ENCODE peak calls at places on chromosomes 16 and 17, in nine cellular contexts. S is A549, M is neural progenitor cell, D is PC-9, I is fibroblast of lung, C is astrocyte, Z is PC-3, E is K562, W is MM.1S. Y is an unnamed sample.
A peak's percentile ranks its signal among the peaks of the same experiment; 100 is the strongest.

GRCh38 chr17:78723001-78723796 is 58.9 kb downstream of the CYTH1 start:
- DNase-seq in Z (no peak), S (no peak), W (peak; percentile 35), C (peak; percentile 16), M (peak; percentile 86), D (no peak), I (peak; percentile 52), E (no peak), Y (peak; percentile 38)

GRCh38 chr16:58732545-58733247 is 1.4 kb downstream of the GOT2 start:
- DNase-seq in M (no peak), D (no peak), I (peak; percentile 2), E (no peak), Z (peak; percentile 64), W (no peak), S (no peak), C (peak; percentile 37), Y (peak; percentile 74)

GRCh38 chr16:20611350-20611902 is 35.3 kb upstream of the ACSM2B start:
- DNase-seq in D (no peak), W (no peak), M (no peak), E (no peak), C (no peak), Z (no peak), I (no peak), S (no peak), Y (no peak)

GRCh38 chr16:62738631-62739030 is 702.4 kb upstream of the CDH8 start:
- DNase-seq in S (no peak), M (no peak), W (no peak), C (no peak), I (no peak), E (no peak), D (no peak), Z (no peak), Y (no peak)

GRCh38 chr17:70892527-70892926 is 723.2 kb downstream of the KCNJ2 start:
- DNase-seq in M (no peak), S (no peak), C (no peak), W (no peak), E (no peak), I (no peak), Z (no peak), D (no peak), Y (no peak)

GRCh38 chr16:86232496-86232895 is 277.8 kb upstream of the FOXF1 start:
- DNase-seq in W (no peak), M (no peak), S (no peak), Z (no peak), D (no peak), E (no peak), I (no peak), C (no peak), Y (no peak)

GRCh38 chr17:43224146-43224705 is 4.2 kb downstream of the CCDC200 start:
- DNase-seq in Z (no peak), C (no peak), D (no peak), W (no peak), M (no peak), E (no peak), S (no peak), I (no peak), Y (no peak)

GRCh38 chr17:45984368-45984767 is 14.7 kb upstream of the STH start:
- DNase-seq in S (no peak), I (no peak), E (no peak), C (no peak), M (no peak), Z (no peak), D (no peak), W (no peak), Y (no peak)

GRCh38 chr16:85329059-85329812 is 217.0 kb upstream of the CIBAR2 start:
- DNase-seq in C (peak; percentile 56), D (no peak), I (no peak), S (no peak), Z (no peak), W (no peak), M (peak; percentile 97), E (peak; percentile 39), Y (peak; percentile 44)

GRCh38 chr16:27903046-27903655 is 160.4 kb downstream of the GSG1L start:
- DNase-seq in D (no peak), E (no peak), M (no peak), C (no peak), S (no peak), I (no peak), W (no peak), Z (no peak), Y (no peak)

GRCh38 chr17:18981642-18982424 is 22.7 kb downstream of the FAM83G start:
- DNase-seq in C (peak; percentile 77), W (no peak), I (peak; percentile 69), S (peak; percentile 82), Z (peak; percentile 81), D (peak; percentile 66), E (peak; percentile 53), M (peak; percentile 30), Y (peak; percentile 97)

GRCh38 chr17:39002991-39003715 is 36.0 kb upstream of the FBXO47 start:
- DNase-seq in C (peak; percentile 41), S (no peak), M (no peak), W (no peak), Z (no peak), D (no peak), E (peak; percentile 65), I (peak; percentile 56), Y (peak; percentile 95)

GRCh38 chr16:69017036-69017783 is 88.2 kb upstream of the HAS3 start:
- DNase-seq in E (no peak), C (peak; percentile 81), M (no peak), Z (peak; percentile 87), S (peak; percentile 56), I (peak; percentile 52), D (peak; percentile 68), W (no peak), Y (peak; percentile 77)

GRCh38 chr16:70438983-70439862 is at the start of gene ST3GAL2:
- DNase-seq in M (peak; percentile 100), D (peak; percentile 55), S (peak; percentile 93), E (peak; percentile 95), C (peak; percentile 79), I (peak; percentile 92), Z (peak; percentile 84), W (peak; percentile 92), Y (peak; percentile 96)

GRCh38 chr17:3905017-3905486 is 11.2 kb downstream of the P2RX1 start:
- DNase-seq in W (no peak), Z (no peak), D (no peak), C (no peak), M (no peak), E (no peak), I (no peak), S (no peak), Y (no peak)
- H3K4me2 ChIP-seq in W (no peak overlapping the region), Z (no peak overlapping the region), D (no peak overlapping the region), C (no peak overlapping the region), M (no peak overlapping the region), E (no peak overlapping the region), I (no peak overlapping the region), S (no peak overlapping the region), Y (no peak overlapping the region)

GRCh38 chr16:83682858-83683235 is 124.9 kb upstream of the HSBP1 start:
- DNase-seq in M (no peak), C (no peak), I (no peak), S (no peak), W (no peak), D (no peak), Z (no peak), E (no peak), Y (no peak)
- H3K4me2 ChIP-seq in M (no peak overlapping the region), C (no peak overlapping the region), I (no peak overlapping the region), S (no peak overlapping the region), W (no peak overlapping the region), D (no peak overlapping the region), Z (no peak overlapping the region), E (no peak overlapping the region), Y (no peak overlapping the region)

GRCh38 chr16:64313726-64314125 is 808.1 kb downstream of the CDH11 start:
- DNase-seq in I (no peak), C (no peak), M (no peak), E (no peak), D (no peak), S (no peak), W (no peak), Z (no peak), Y (no peak)

GRCh38 chr16:64308721-64309120 is 813.1 kb downstream of the CDH11 start:
- DNase-seq in M (no peak), Z (no peak), E (no peak), I (no peak), S (no peak), D (no peak), C (no peak), W (no peak), Y (no peak)

GRCh38 chr16:64309398-64310110 is 812.3 kb downstream of the CDH11 start:
- DNase-seq in E (no peak), W (no peak), S (no peak), Z (no peak), D (no peak), C (no peak), I (no peak), M (no peak), Y (no peak)

GRCh38 chr16:64311241-64311640 is 810.6 kb downstream of the CDH11 start:
- DNase-seq in M (no peak), Z (peak; percentile 48), D (no peak), S (no peak), I (peak; percentile 17), W (no peak), E (no peak), C (peak; percentile 37), Y (peak; percentile 23)

DNA sequence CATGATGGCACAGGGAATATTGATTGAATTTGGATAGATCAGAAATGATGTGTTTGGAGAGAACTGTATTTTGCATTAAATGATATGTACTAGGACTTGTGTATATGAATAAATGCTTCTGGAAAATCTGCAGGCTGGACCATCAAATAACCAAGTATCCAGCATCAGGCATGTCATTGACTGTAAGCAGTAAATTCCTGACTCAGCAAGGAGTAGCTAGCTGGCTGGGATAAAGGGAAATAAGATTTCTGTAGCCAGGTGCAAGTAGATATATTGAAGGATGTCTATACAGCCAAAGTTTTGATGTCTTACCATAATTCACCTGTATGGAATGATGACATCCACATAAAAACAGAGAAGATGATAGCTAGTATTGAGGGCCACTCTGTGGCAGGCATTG is 809.6 kb downstream of the CDH11 start:
- DNase-seq in D (no peak), C (no peak), W (no peak), I (no peak), S (no peak), Z (no peak), M (no peak), E (no peak), Y (no peak)
- H3K4me2 ChIP-seq in D (no peak overlapping the region), C (no peak overlapping the region), W (no peak overlapping the region), I (no peak overlapping the region), S (no peak overlapping the region), Z (no peak overlapping the region), M (no peak overlapping the region), E (no peak overlapping the region), Y (no peak overlapping the region)

DNA sequence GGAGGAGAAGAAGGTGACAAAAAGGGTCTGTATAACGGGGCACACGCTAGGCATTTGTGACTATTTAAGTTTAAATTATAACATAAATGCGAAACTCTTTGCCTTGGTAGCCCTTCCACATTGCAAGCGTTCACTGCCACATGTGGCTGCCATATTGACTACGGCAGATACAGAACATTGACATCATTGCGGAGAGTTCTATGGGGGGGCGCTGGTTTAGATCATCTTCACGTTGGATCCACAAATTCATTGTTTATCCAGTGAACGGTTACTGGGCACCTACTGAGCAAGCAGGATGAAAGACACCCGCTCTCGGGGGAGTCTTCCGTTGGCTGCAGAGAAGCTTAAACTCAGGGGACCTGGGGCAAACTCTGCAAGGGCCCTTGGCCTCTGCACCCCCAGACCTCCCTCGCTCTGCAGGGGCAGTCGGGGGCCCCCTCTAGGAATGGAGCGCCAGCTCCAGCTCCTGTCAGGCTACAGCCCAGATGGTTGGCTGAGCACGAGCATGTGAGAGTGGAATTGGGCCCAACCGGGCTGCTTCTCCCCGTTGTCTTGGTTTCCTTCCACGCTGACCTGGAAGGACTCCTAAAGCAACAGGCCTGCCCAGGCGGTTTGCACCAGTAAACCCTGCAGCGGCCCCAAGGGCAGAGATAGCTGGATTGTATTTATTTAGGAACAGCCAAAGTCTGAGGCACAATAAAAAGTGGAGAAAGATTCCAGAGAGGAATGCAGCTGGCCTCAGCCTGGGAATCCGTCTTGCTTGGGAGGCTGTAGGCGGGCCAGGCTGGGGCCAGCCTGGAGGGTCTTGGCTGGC is 172.2 kb downstream of the SEC14L1 start:
- DNase-seq in I (peak; percentile 92), E (no peak), Z (no peak), D (no peak), M (peak; percentile 31), W (no peak), S (no peak), C (peak; percentile 82), Y (peak; percentile 78)
- H3K4me2 ChIP-seq in I (no peak overlapping the region), E (no peak overlapping the region), Z (no peak overlapping the region), D (no peak overlapping the region), M (no peak overlapping the region), W (no peak overlapping the region), S (no peak overlapping the region), C (peak overlapping the region; percentile 32), Y (peak overlapping the region; percentile 4)